ENCODE peak calls at places on chromosomes 7 and 10, in six cellular contexts. X is left ventricle myocardium inferior; L is NCI-H1105 treated with DMSO at 0.1 percent for 48 hours; S is ACHN; U is activated CD8-positive, alpha-beta memory T cell treated with anti-CD3 and anti-CD28 coated beads for 24 hours; I is EL. H is an unnamed sample.

GRCh38 chr7:155351120-155351870 is 53.6 kb downstream of the INSIG1 start:
- DNase-seq in X (no peak), L (no peak), S (no peak), U (no peak), I (no peak), H (no peak)

GRCh38 chr10:35928017-35928619 is 286.0 kb upstream of the FZD8 start:
- DNase-seq in X (no peak), L (no peak), S (no peak), U (no peak), I (no peak), H (no peak)

GRCh38 chr7:150955519-150956394 is 22.4 kb downstream of the KCNH2 start:
- DNase-seq in X (peak), L (no peak), S (no peak), U (no peak), I (no peak), H (no peak)

GRCh38 chr10:24962998-24963397 is 10.6 kb upstream of the PRTFDC1 start:
- DNase-seq in X (no peak), L (no peak), S (peak), U (no peak), I (peak), H (no peak)

GRCh38 chr10:76190871-76191270 is 759.4 kb downstream of the LRMDA start:
- DNase-seq in X (no peak), L (no peak), S (no peak), U (no peak), I (no peak), H (no peak)

GRCh38 chr7:25031007-25031406 is 51.0 kb upstream of the OSBPL3 start:
- DNase-seq in X (no peak), L (no peak), S (no peak), U (no peak), I (no peak), H (peak)

GRCh38 chr7:157012113-157012547 is 1.7 kb upstream of the MNX1 start:
- DNase-seq in X (no peak), L (no peak), S (no peak), U (no peak), I (no peak), H (no peak)

GRCh38 chr10:95430231-95430951 is 130.8 kb downstream of the SORBS1 start:
- DNase-seq in X (no peak), L (peak), S (peak), U (peak), I (peak), H (no peak)

GRCh38 chr7:90607196-90607595 is 11.1 kb downstream of the CDK14 start:
- DNase-seq in X (no peak), L (no peak), S (no peak), U (no peak), I (no peak), H (no peak)

GRCh38 chr10:42690449-42691360 is 52.3 kb upstream of the ZNF33B start:
- DNase-seq in X (no peak), L (peak), S (no peak), U (no peak), I (no peak), H (no peak)

GRCh38 chr10:23362879-23363787 is 18.5 kb upstream of the C10orf67 start:
- DNase-seq in X (no peak), L (no peak), S (no peak), U (no peak), I (no peak), H (no peak)

GRCh38 chr10:78570633-78571032 is 498.1 kb upstream of the ZMIZ1 start:
- DNase-seq in X (no peak), L (no peak), S (no peak), U (no peak), I (no peak), H (no peak)

GRCh38 chr10:59905066-59905734 is 1.2 kb downstream of the CCDC6 start:
- DNase-seq in X (no peak), L (no peak), S (peak), U (peak), I (peak), H (no peak)

GRCh38 chr7:126495739-126496138 is 757.0 kb downstream of the GRM8 start:
- DNase-seq in X (no peak), L (no peak), S (no peak), U (no peak), I (no peak), H (no peak)

GRCh38 chr7:134368851-134369533 is 52.3 kb upstream of the SLC35B4 start:
- DNase-seq in X (no peak), L (peak), S (no peak), U (no peak), I (peak), H (no peak)

GRCh38 chr10:113879691-113880090 is 25.2 kb downstream of the NHLRC2 start:
- DNase-seq in X (no peak), L (no peak), S (no peak), U (no peak), I (no peak), H (no peak)

GRCh38 chr10:6173203-6173602 is 29.5 kb upstream of the PFKFB3 start:
- DNase-seq in X (no peak), L (no peak), S (no peak), U (peak), I (no peak), H (no peak)

GRCh38 chr10:1678084-1678483 is 59.2 kb downstream of the ADARB2 start:
- DNase-seq in X (no peak), L (no peak), S (no peak), U (no peak), I (no peak), H (no peak)

GRCh38 chr7:47461161-47461560 is 120.8 kb downstream of the TNS3 start:
- DNase-seq in X (peak), L (peak), S (no peak), U (no peak), I (peak), H (no peak)

GRCh38 chr7:50446542-50446960 is 3.6 kb downstream of the FIGNL1 start:
- DNase-seq in X (no peak), L (no peak), S (peak), U (no peak), I (peak), H (no peak)

GRCh38 chr10:13158401-13158800 is 3.0 kb upstream of the MCM10 start:
- DNase-seq in X (no peak), L (no peak), S (no peak), U (peak), I (no peak), H (no peak)

GRCh38 chr7:6653101-6653995 is 16.2 kb downstream of the ZNF316 start:
- DNase-seq in X (no peak), L (no peak), S (no peak), U (no peak), I (no peak), H (no peak)

GRCh38 chr10:33073641-33074410 is 115.8 kb upstream of the ITGB1 start:
- DNase-seq in X (no peak), L (no peak), S (no peak), U (no peak), I (peak), H (no peak)

GRCh38 chr7:131383417-131383816 is 55.7 kb downstream of the MKLN1 start:
- DNase-seq in X (no peak), L (no peak), S (no peak), U (no peak), I (peak), H (no peak)

GRCh38 chr10:57694956-57695605 is 572.6 kb downstream of the IPMK start:
- DNase-seq in X (no peak), L (no peak), S (no peak), U (no peak), I (peak), H (no peak)

GRCh38 chr7:105369944-105370343 is 18.8 kb downstream of the SRPK2 start:
- DNase-seq in X (no peak), L (no peak), S (no peak), U (no peak), I (no peak), H (no peak)

GRCh38 chr7:151710646-151711434 is 166.1 kb downstream of the PRKAG2 start:
- DNase-seq in X (no peak), L (no peak), S (no peak), U (no peak), I (no peak), H (no peak)

GRCh38 chr7:3042861-3043489 is 692 bp downstream of the CARD11 start:
- DNase-seq in X (no peak), L (no peak), S (peak), U (peak), I (no peak), H (peak)

GRCh38 chr7:78073470-78074382 is 275.2 kb downstream of the PHTF2 start:
- DNase-seq in X (no peak), L (no peak), S (no peak), U (no peak), I (no peak), H (no peak)

GRCh38 chr7:120407015-120407414 is 134.0 kb downstream of the KCND2 start:
- DNase-seq in X (no peak), L (no peak), S (no peak), U (no peak), I (peak), H (no peak)

H was measured in esophagus squamous epithelium.